ENCODE peak calls at places on chromosomes 5 and 9, in eight cellular contexts. D is A549; F is fibroblast of lung; Q is left lung; Z is prostate gland; P is colonic mucosa; I is PC-9; C is CD4-positive, CD25-positive, alpha-beta regulatory T cell. S is an unnamed sample. For H3K9me3, the result is how much of the 10 kb centered on the place peaks cover.

GRCh38 chr5:89457411-89458329 is 574.7 kb upstream of the MEF2C start:
- DNase-seq in D (no peak), F (peak), Q (peak), Z (peak), P (no peak), I (peak), C (no peak), S (no peak)

GRCh38 chr5:72206160-72206559 is 98.9 kb downstream of the MAP1B start:
- DNase-seq in D (no peak), F (no peak), Q (no peak), Z (no peak), P (no peak), I (no peak), C (no peak), S (no peak)

GRCh38 chr5:74639538-74640449 is 734 bp downstream of the ENC1 start:
- DNase-seq in D (no peak), F (peak), Q (no peak), Z (peak), P (peak), I (no peak), C (peak), S (no peak)

GRCh38 chr5:41339339-41339738 is 126.0 kb upstream of the C6 start:
- DNase-seq in D (no peak), F (no peak), Q (no peak), Z (no peak), P (no peak), I (no peak), C (no peak), S (no peak)

GRCh38 chr5:113337515-113338140 is 97.2 kb downstream of the TSSK1B start:
- DNase-seq in D (no peak), F (peak), Q (no peak), Z (no peak), P (no peak), I (no peak), C (no peak), S (no peak)

GRCh38 chr5:180423133-180423532 is 70.0 kb upstream of the GFPT2 start:
- DNase-seq in D (no peak), F (no peak), Q (no peak), Z (no peak), P (no peak), I (no peak), C (no peak), S (no peak)

GRCh38 chr5:136563489-136563888 is 198.1 kb upstream of the TRPC7 start:
- DNase-seq in D (no peak), F (no peak), Q (no peak), Z (no peak), P (no peak), I (no peak), C (peak), S (no peak)

GRCh38 chr5:5342784-5343183 is 79.7 kb upstream of the ICE1 start:
- DNase-seq in D (no peak), F (peak), Q (no peak), Z (no peak), P (no peak), I (no peak), C (no peak), S (no peak)

GRCh38 chr5:167982-168660 is 23.2 kb upstream of the LRRC14B start:
- DNase-seq in D (no peak), F (peak), Q (no peak), Z (no peak), P (no peak), I (no peak), C (no peak), S (no peak)

GRCh38 chr9:113828211-113828610 is 47.9 kb upstream of the ZNF618 start:
- DNase-seq in D (no peak), F (peak), Q (no peak), Z (no peak), P (no peak), I (no peak), C (no peak), S (no peak)

GRCh38 chr5:119330367-119331183 is 25.2 kb upstream of the TNFAIP8 start:
- DNase-seq in D (no peak), F (no peak), Q (no peak), Z (no peak), P (no peak), I (no peak), C (peak), S (peak)

GRCh38 chr9:128159073-128159783 is 837 bp upstream of the BBLN start:
- DNase-seq in D (no peak), F (no peak), Q (no peak), Z (no peak), P (peak), I (peak), C (peak), S (peak)

GRCh38 chr9:129342591-129342990 is 164.5 kb upstream of the IER5L start:
- DNase-seq in D (no peak), F (no peak), Q (no peak), Z (no peak), P (no peak), I (no peak), C (no peak), S (no peak)

GRCh38 chr5:16936150-16937022 is at the start of gene MYO10:
- DNase-seq in D (peak), F (peak), Q (peak), Z (peak), P (peak), I (peak), C (peak), S (peak)

DNA sequence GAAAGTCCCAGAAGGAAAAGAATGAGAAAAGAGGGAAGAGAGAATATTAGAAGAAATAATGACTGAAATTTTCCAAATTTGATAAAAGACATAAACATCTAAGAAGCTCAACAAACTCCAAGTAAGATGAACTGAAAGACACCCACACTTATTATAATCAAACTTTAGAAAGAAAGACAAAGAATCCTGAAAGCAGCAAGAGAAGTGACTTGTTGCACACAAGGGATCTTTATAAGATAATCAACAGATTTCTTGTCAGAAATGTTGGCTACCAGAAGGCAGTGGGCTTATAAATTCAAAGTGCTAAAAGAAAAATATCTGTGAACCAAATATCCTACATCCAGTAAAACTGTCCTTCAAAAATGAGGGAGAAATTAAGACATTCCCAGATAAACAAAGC is 49.0 kb upstream of the FNIP1 start:
- DNase-seq in D (no peak), F (no peak), Q (no peak), Z (no peak), P (no peak), I (no peak), C (no peak), S (no peak)
- H3K9me3 ChIP-seq in D (under half), F (under half), Q (under half), Z (under half), P (under half), I (under half), C (under half), S (under half)

GRCh38 chr9:21608200-21608599 is 126.1 kb upstream of the IFNE start:
- DNase-seq in D (no peak), F (no peak), Q (no peak), Z (no peak), P (no peak), I (no peak), C (no peak), S (no peak)
- H3K9me3 ChIP-seq in D (under half), F (under half), Q (under half), Z (under half), P (under half), I (under half), C (under half), S (under half)

GRCh38 chr9:40928803-40929487 is 199.5 kb downstream of the FOXD4L6 start:
- DNase-seq in D (no peak), F (no peak), Q (no peak), Z (no peak), P (no peak), I (no peak), C (no peak), S (no peak)
- H3K9me3 ChIP-seq in D (half or more), F (under half), Q (under half), Z (under half), P (under half), I (under half), C (under half), S (half or more)

GRCh38 chr5:60594715-60595114 is 105.3 kb downstream of the DEPDC1B start:
- DNase-seq in D (no peak), F (no peak), Q (no peak), Z (no peak), P (no peak), I (no peak), C (no peak), S (no peak)

GRCh38 chr5:60595183-60595582 is 104.8 kb downstream of the DEPDC1B start:
- DNase-seq in D (no peak), F (peak), Q (no peak), Z (no peak), P (no peak), I (no peak), C (no peak), S (no peak)

GRCh38 chr5:60597570-60597969 is 102.4 kb downstream of the DEPDC1B start:
- DNase-seq in D (no peak), F (peak), Q (no peak), Z (no peak), P (no peak), I (no peak), C (peak), S (no peak)

DNA sequence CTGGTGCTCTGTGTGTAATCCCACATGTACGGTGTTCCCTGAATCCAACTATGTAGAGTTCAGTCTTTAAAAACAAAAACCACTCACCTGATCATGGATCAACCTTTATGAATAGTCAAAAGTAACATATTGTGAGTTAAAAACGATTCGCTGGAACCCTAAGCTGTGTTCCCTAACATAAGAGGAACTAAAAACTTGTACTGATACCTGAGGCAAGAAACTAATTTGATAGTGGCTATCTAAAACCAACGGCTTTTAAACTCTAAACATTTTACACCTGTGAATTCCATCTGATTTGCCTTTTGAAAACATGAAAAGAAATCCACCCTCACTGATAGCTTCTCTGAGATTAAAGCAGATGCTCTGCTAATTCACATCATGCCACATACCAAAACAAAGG is 101.5 kb downstream of the DEPDC1B start:
- DNase-seq in D (no peak), F (no peak), Q (no peak), Z (no peak), P (no peak), I (no peak), C (no peak), S (no peak)
- H3K9me3 ChIP-seq in D (under half), F (under half), Q (under half), Z (under half), P (under half), I (under half), C (under half), S (under half)

GRCh38 chr5:179080724-179081123 is 20.6 kb downstream of the ZNF354C start:
- DNase-seq in D (no peak), F (no peak), Q (no peak), Z (no peak), P (no peak), I (no peak), C (no peak), S (no peak)

GRCh38 chr5:179079165-179079987 is 19.2 kb downstream of the ZNF354C start:
- DNase-seq in D (no peak), F (no peak), Q (no peak), Z (no peak), P (no peak), I (no peak), C (peak), S (no peak)
- H3K9me3 ChIP-seq in D (half or more), F (under half), Q (under half), Z (under half), P (under half), I (half or more), C (half or more), S (under half)

GRCh38 chr5:141434006-141434405 is 3.7 kb downstream of the PCDHGA12 start:
- DNase-seq in D (no peak), F (peak), Q (no peak), Z (no peak), P (no peak), I (no peak), C (no peak), S (no peak)

GRCh38 chr5:141441571-141442170 is 11.4 kb downstream of the PCDHGA12 start:
- DNase-seq in D (no peak), F (no peak), Q (no peak), Z (no peak), P (no peak), I (no peak), C (no peak), S (no peak)

GRCh38 chr5:141431286-141431685 is 979 bp downstream of the PCDHGA12 start:
- DNase-seq in D (no peak), F (peak), Q (no peak), Z (no peak), P (no peak), I (no peak), C (no peak), S (no peak)

GRCh38 chr5:141439411-141440141 is 9.3 kb downstream of the PCDHGA12 start:
- DNase-seq in D (no peak), F (no peak), Q (no peak), Z (no peak), P (no peak), I (peak), C (no peak), S (no peak)

GRCh38 chr5:141437208-141437607 is 6.9 kb downstream of the PCDHGA12 start:
- DNase-seq in D (no peak), F (no peak), Q (no peak), Z (no peak), P (no peak), I (no peak), C (no peak), S (no peak)
- H3K9me3 ChIP-seq in D (under half), F (under half), Q (under half), Z (under half), P (under half), I (under half), C (under half), S (under half)

DNA sequence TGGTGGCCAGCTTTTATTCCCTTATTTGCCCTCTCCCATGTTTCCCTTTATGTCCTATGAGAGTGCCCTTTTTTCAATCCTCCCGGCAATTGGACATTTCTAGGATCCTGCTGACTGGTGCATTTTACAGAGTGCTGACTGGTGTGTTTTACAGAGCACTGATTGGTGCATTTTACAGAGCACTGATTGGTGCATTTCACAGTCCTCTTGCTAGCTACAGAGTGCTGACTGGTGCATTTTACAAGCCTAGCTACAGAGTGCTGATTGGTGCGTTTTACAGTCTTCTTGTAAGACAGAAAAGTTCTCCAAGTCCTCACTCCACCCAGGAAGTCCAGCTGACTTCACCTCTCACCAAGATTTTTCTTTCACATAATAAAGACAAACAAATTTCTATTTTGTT is 15.4 kb upstream of the FANCC start:
- DNase-seq in D (no peak), F (no peak), Q (no peak), Z (no peak), P (no peak), I (no peak), C (no peak), S (no peak)
- H3K9me3 ChIP-seq in D (under half), F (under half), Q (under half), Z (under half), P (under half), I (under half), C (under half), S (under half)

DNA sequence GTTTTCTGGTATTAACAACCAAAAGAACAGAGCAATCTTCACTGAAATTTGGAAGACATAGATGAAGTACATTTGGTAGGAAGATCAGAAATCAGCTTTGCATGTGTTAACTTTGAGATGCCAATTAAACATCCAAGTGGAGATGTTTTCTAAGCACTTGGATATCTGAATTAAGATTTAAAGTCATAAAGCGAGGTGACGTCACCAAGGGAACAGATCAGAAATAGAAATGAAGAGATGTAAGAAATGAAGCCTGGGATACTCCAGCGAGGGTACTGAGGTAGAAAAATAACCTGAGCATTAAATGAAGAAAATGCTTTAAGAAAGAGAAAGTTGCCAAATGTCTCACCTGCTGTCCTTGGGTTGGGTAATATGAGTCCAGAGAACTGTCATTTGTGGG is 1223.3 kb downstream of the MAT2B start:
- DNase-seq in D (no peak), F (no peak), Q (no peak), Z (no peak), P (no peak), I (no peak), C (no peak), S (no peak)
- H3K9me3 ChIP-seq in D (under half), F (under half), Q (under half), Z (under half), P (under half), I (under half), C (under half), S (under half)

GRCh38 chr5:56344594-56344993 is 111.5 kb upstream of the ANKRD55 start:
- DNase-seq in D (no peak), F (no peak), Q (no peak), Z (no peak), P (no peak), I (no peak), C (no peak), S (no peak)

GRCh38 chr5:56343988-56344387 is 110.9 kb upstream of the ANKRD55 start:
- DNase-seq in D (no peak), F (no peak), Q (no peak), Z (no peak), P (no peak), I (no peak), C (no peak), S (no peak)

GRCh38 chr5:56346044-56346710 is 113.0 kb upstream of the ANKRD55 start:
- DNase-seq in D (no peak), F (no peak), Q (no peak), Z (no peak), P (no peak), I (no peak), C (no peak), S (no peak)

GRCh38 chr5:56345352-56345751 is 112.2 kb upstream of the ANKRD55 start:
- DNase-seq in D (no peak), F (no peak), Q (no peak), Z (no peak), P (no peak), I (no peak), C (no peak), S (no peak)

GRCh38 chr5:56346717-56347116 is 113.6 kb upstream of the ANKRD55 start:
- DNase-seq in D (no peak), F (no peak), Q (no peak), Z (no peak), P (no peak), I (peak), C (no peak), S (no peak)
- H3K9me3 ChIP-seq in D (under half), F (under half), Q (under half), Z (under half), P (under half), I (under half), C (under half), S (under half)

GRCh38 chr5:141413540-141414069 is 818 bp downstream of the PCDHGA10 start:
- DNase-seq in D (no peak), F (no peak), Q (no peak), Z (no peak), P (no peak), I (no peak), C (no peak), S (no peak)
- H3K9me3 ChIP-seq in D (under half), F (under half), Q (under half), Z (under half), P (under half), I (under half), C (under half), S (under half)